ENCODE peak calls at places on chromosomes 5 and 9, in nine cellular contexts. V, Z, R, T, O, D, E, W and H are unnamed samples.
A peak's percentile ranks its signal among the peaks of the same experiment; 100 is the strongest.

GRCh38 chr9:135045264-135046155 is 42.0 kb upstream of the OLFM1 start:
- DNase-seq in W (no peak), R (no peak), V (no peak), T (no peak), O (no peak), E (no peak), Z (no peak), D (no peak), H (no peak)

GRCh38 chr5:10333154-10334006 is 20.1 kb upstream of the MARCHF6 start:
- DNase-seq in D (no peak), V (peak; percentile 48), E (no peak), R (peak; percentile 59), O (peak; percentile 67), Z (no peak), T (peak; percentile 42), W (no peak), H (no peak)

GRCh38 chr5:123485275-123485674 is 26.7 kb upstream of the CSNK1G3 start:
- DNase-seq in T (no peak), O (no peak), E (no peak), R (no peak), V (no peak), D (no peak), Z (no peak), W (no peak), H (no peak)

GRCh38 chr9:78023003-78023741 is 8.4 kb downstream of the GNAQ start:
- DNase-seq in T (no peak), Z (no peak), O (peak; percentile 31), D (no peak), W (no peak), E (no peak), R (no peak), V (no peak), H (no peak)

GRCh38 chr5:99025298-99026045 is 96.7 kb upstream of the CHD1 start:
- DNase-seq in D (no peak), W (no peak), E (no peak), O (peak; percentile 73), Z (no peak), T (no peak), V (no peak), R (no peak), H (no peak)

GRCh38 chr9:125690679-125691078 is 16.3 kb downstream of the MAPKAP1 start:
- DNase-seq in D (no peak), W (no peak), E (no peak), Z (no peak), O (no peak), T (no peak), V (no peak), R (no peak), H (no peak)

GRCh38 chr9:5529683-5530221 is 19.4 kb downstream of the PDCD1LG2 start:
- DNase-seq in V (no peak), T (no peak), Z (no peak), O (no peak), E (no peak), D (no peak), R (no peak), W (no peak), H (no peak)

GRCh38 chr5:65209341-65209740 is 272.4 kb downstream of the ADAMTS6 start:
- DNase-seq in R (no peak), Z (no peak), W (no peak), O (no peak), E (no peak), T (no peak), D (no peak), V (no peak), H (no peak)

GRCh38 chr9:3758816-3759576 is 233.2 kb upstream of the RFX3 start:
- DNase-seq in O (no peak), T (no peak), D (no peak), E (no peak), V (no peak), Z (peak; percentile 9), W (no peak), R (no peak), H (no peak)

GRCh38 chr5:673837-674629 is 19.1 kb downstream of the TPPP start:
- DNase-seq in W (no peak), E (no peak), R (peak; percentile 71), T (no peak), D (peak; percentile 40), O (peak; percentile 5), V (no peak), Z (no peak), H (no peak)

GRCh38 chr5:670396-671270 is 22.5 kb downstream of the TPPP start:
- DNase-seq in W (no peak), D (no peak), Z (no peak), T (no peak), V (no peak), O (peak; percentile 5), E (no peak), R (no peak), H (no peak)

GRCh38 chr5:671459-672328 is 21.5 kb downstream of the TPPP start:
- DNase-seq in V (peak; percentile 75), R (peak; percentile 79), W (peak; percentile 56), D (peak; percentile 78), O (peak; percentile 81), T (peak; percentile 79), E (peak; percentile 27), Z (peak; percentile 69), H (peak; percentile 64)

GRCh38 chr5:673140-673836 is 19.9 kb downstream of the TPPP start:
- DNase-seq in E (no peak), D (no peak), Z (no peak), R (no peak), T (no peak), V (no peak), W (no peak), O (peak; percentile 5), H (no peak)

DNA sequence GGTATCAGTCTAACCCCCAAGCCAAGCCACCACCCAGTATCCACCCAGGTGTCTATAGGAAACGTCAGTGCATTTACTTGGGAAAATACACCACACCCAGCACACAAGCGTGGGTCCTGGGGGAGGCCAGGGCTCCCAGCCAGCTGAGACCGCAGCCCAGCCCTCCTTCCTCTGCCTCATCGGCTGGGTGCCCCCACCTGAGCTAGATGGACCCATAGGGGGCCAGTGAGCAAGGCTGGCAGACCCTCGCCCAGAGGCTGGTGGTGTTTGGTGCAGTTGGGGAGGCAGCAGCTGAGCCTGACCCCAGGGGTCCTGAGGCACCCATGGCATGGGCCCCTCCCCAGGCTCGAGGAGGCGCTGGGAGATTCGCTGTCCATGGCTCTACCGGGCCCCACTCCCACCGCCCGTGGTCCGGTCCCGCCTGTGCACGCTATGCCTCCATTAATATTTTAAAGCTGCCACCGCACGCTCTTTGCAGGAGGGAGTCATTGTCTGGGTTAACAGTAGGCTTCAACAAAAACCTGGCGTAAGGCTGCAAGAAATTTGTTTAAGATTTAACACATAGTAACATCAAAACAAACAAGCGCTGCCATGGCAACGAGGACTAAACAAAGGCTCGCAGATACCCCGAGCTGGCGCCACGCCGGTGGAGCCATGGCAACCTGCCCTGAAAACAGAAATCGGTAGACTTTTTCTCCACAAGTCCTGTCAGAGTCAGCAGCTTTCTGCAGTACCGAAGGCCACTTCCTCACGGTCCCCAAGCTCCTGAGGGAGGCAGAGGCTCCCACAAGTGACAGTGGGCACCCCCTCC is 20.6 kb downstream of the TPPP start:
- DNase-seq in O (peak; percentile 72), T (peak; percentile 93), D (no peak), Z (peak; percentile 39), V (peak; percentile 79), R (peak; percentile 87), W (no peak), E (no peak), H (peak; percentile 68)
- H3K27ac ChIP-seq in O (no peak overlapping the region), T (no peak overlapping the region), D (peak overlapping the region; percentile 30), Z (no peak overlapping the region), V (peak overlapping the region; percentile 66), R (peak overlapping the region; percentile 37), W (no peak overlapping the region), E (no peak overlapping the region), H (no peak overlapping the region)

GRCh38 chr5:59798862-59799667 is 94.5 kb downstream of the PDE4D start:
- DNase-seq in W (no peak), R (no peak), T (no peak), V (no peak), Z (no peak), E (no peak), O (no peak), D (no peak), H (no peak)

GRCh38 chr5:59799668-59800374 is 93.7 kb downstream of the PDE4D start:
- DNase-seq in T (no peak), D (no peak), O (no peak), V (peak; percentile 29), R (no peak), W (no peak), E (peak; percentile 25), Z (peak; percentile 10), H (peak; percentile 45)

GRCh38 chr5:59795141-59795540 is 98.4 kb downstream of the PDE4D start:
- DNase-seq in Z (no peak), D (no peak), W (no peak), T (no peak), V (no peak), O (no peak), E (no peak), R (no peak), H (no peak)

DNA sequence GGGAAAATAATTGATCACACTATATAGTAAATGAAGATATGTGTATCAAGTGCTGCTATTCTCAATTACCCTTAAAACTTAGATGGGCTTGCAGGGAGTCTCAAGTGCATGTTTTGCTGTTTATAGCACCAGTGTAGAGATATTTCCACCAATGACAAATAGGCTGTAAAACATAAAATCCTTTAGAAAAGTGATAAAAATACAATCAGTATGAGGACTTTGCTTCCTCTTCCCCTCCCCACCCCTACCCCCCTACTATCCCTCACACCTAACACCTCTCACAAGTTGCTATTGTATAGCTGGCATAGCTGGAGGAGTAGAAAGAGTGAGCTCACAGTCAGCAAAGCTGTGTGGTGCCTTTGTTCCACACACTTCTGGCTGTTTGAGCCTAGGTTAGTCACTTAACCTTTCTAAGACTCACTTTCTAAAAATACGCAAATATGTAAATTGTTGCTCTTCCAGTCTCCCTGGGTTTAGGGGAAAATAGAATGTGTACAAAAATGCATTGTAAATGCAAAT is 93.1 kb downstream of the PDE4D start:
- DNase-seq in R (no peak), Z (no peak), E (peak; percentile 9), O (no peak), W (no peak), T (no peak), D (no peak), V (no peak), H (no peak)
- H3K4me3 ChIP-seq in R (no peak overlapping the region), Z (no peak overlapping the region), E (no peak overlapping the region), O (no peak overlapping the region), W (no peak overlapping the region), T (no peak overlapping the region), D (no peak overlapping the region), V (no peak overlapping the region), H (no peak overlapping the region)

DNA sequence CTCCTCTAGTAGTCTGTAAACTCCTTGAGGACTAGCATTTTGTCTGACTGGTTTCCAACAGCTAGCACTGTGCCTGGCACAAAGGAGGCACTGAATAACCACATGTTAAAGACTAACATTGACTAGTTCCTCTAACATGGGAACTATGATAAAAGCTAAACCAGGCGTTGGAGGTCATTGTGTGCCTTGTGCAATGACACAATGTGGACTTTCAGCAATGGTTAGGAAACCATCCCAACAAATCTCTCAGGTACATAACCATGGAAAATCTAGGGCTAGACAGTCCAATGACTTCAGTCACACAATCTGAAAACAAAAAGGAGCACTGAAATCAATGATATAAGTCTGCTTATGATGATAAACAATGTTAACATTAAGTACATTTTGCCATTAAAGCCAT is 200.6 kb downstream of the DCP2 start:
- DNase-seq in O (no peak), T (no peak), D (no peak), Z (no peak), V (no peak), W (no peak), R (no peak), E (no peak), H (no peak)
- H3K27ac ChIP-seq in O (no peak overlapping the region), T (no peak overlapping the region), D (no peak overlapping the region), Z (no peak overlapping the region), V (no peak overlapping the region), W (no peak overlapping the region), R (no peak overlapping the region), E (no peak overlapping the region), H (no peak overlapping the region)

GRCh38 chr5:35855221-35855620 is 1.5 kb upstream of the IL7R start:
- DNase-seq in R (no peak), E (no peak), W (no peak), Z (no peak), T (no peak), O (no peak), D (no peak), V (no peak), H (no peak)
- H3K4me3 ChIP-seq in R (no peak overlapping the region), E (no peak overlapping the region), W (no peak overlapping the region), Z (no peak overlapping the region), T (no peak overlapping the region), O (no peak overlapping the region), D (peak overlapping the region; percentile 14), V (no peak overlapping the region), H (peak overlapping the region; percentile 14)